ENCODE peak calls at places on chromosome 10, in eight cellular contexts. G is activated CD4-positive, alpha-beta T cell treated with anti-CD3 and anti-CD28 coated beads for 48 hours; B is NAMALWA; L is iris pigment epithelial cell; J is activated naive CD8-positive, alpha-beta T cell treated with anti-CD3 and anti-CD28 coated beads for 36 hours; T is SW 1271; E is GM13977; S is nucleus accumbens. N is an unnamed sample.

GRCh38 chr10:33276282-33276923 is 58.1 kb downstream of the NRP1 start:
- DNase-seq in G (no peak), B (no peak), L (no peak), J (no peak), T (no peak), E (no peak), S (no peak), N (no peak)

GRCh38 chr10:101356132-101356531 is 2.2 kb downstream of the BTRC start:
- DNase-seq in G (no peak), B (no peak), L (no peak), J (no peak), T (no peak), E (no peak), S (no peak), N (no peak)

GRCh38 chr10:131110241-131110783 is 201.2 kb downstream of the TCERG1L start:
- DNase-seq in G (no peak), B (no peak), L (no peak), J (no peak), T (no peak), E (no peak), S (no peak), N (no peak)

GRCh38 chr10:131909014-131909808 is 8.4 kb downstream of the PPP2R2D start:
- DNase-seq in G (no peak), B (no peak), L (no peak), J (no peak), T (no peak), E (no peak), S (no peak), N (no peak)

GRCh38 chr10:86556933-86557649 is 35.5 kb upstream of the WAPL start:
- DNase-seq in G (no peak), B (no peak), L (no peak), J (no peak), T (no peak), E (no peak), S (no peak), N (no peak)

GRCh38 chr10:92142949-92143348 is 147.9 kb downstream of the CPEB3 start:
- DNase-seq in G (no peak), B (peak), L (no peak), J (no peak), T (no peak), E (peak), S (no peak), N (no peak)

GRCh38 chr10:6100370-6100769 is 11.5 kb downstream of the RBM17 start:
- DNase-seq in G (no peak), B (no peak), L (no peak), J (no peak), T (no peak), E (no peak), S (no peak), N (no peak)

GRCh38 chr10:119425881-119426170 is 116.7 kb downstream of the RGS10 start:
- DNase-seq in G (no peak), B (no peak), L (no peak), J (no peak), T (no peak), E (no peak), S (no peak), N (no peak)

GRCh38 chr10:59176241-59177030 is at the start of gene PHYHIPL:
- DNase-seq in G (peak), B (no peak), L (no peak), J (no peak), T (no peak), E (peak), S (no peak), N (no peak)